ENCODE peak calls at places on chromosome 17, in eight cellular contexts. R is SK-N-SH, J is GM23338, K is HCT116, S is PC-3, L is hepatocyte, G is GM23248, T is neural progenitor cell. M is an unnamed sample.

GRCh38 chr17:78903101-78903779 is at the start of gene CEP295NL:
- DNase-seq in S (no peak), K (no peak), R (peak; percentile 78), T (peak; percentile 90), L (peak; percentile 78), J (peak; percentile 59), G (peak; percentile 78), M (no peak)

GRCh38 chr17:40345161-40346034 is 19.1 kb downstream of the GJD3 start:
- DNase-seq in S (peak; percentile 32), L (peak; percentile 89), G (peak; percentile 71), R (peak; percentile 74), K (no peak), J (peak; percentile 97), T (peak; percentile 90), M (no peak)

GRCh38 chr17:12064395-12064794 is 43.7 kb downstream of the MAP2K4 start:
- DNase-seq in R (no peak), L (no peak), T (no peak), K (no peak), G (no peak), J (no peak), S (no peak), M (no peak)

GRCh38 chr17:74860229-74860998 is 729 bp upstream of the GRIN2C start:
- DNase-seq in J (peak; percentile 52), K (no peak), T (peak; percentile 30), L (no peak), G (no peak), S (no peak), R (peak; percentile 74), M (no peak)

GRCh38 chr17:17535957-17536356 is 39.8 kb upstream of the RASD1 start:
- DNase-seq in K (no peak), R (peak; percentile 62), G (peak; percentile 41), L (no peak), J (no peak), S (no peak), T (no peak), M (no peak)

GRCh38 chr17:80899402-80900268 is 92.0 kb upstream of the CHMP6 start:
- DNase-seq in R (peak; percentile 87), J (peak; percentile 87), G (peak; percentile 58), K (peak; percentile 40), T (peak; percentile 51), S (peak; percentile 60), L (peak; percentile 62), M (peak; percentile 45)

GRCh38 chr17:78664476-78665384 is 87.5 kb upstream of the DNAH17 start:
- DNase-seq in K (no peak), G (peak; percentile 36), R (no peak), S (peak; percentile 17), L (peak; percentile 30), J (no peak), T (no peak), M (no peak)

GRCh38 chr17:48054238-48055185 is 6.4 kb downstream of the NFE2L1 start:
- DNase-seq in T (peak; percentile 99), G (peak; percentile 88), R (peak; percentile 97), S (no peak), J (peak; percentile 99), L (peak; percentile 89), K (no peak), M (no peak)

GRCh38 chr17:45740553-45741330 is 43.4 kb upstream of the CRHR1 start:
- DNase-seq in G (peak; percentile 61), J (peak; percentile 97), R (peak; percentile 88), K (peak; percentile 89), L (peak; percentile 25), T (peak; percentile 93), S (peak; percentile 66), M (peak; percentile 74)

GRCh38 chr17:11538366-11538765 is 59.9 kb upstream of the DNAH9 start:
- DNase-seq in L (no peak), K (no peak), S (no peak), T (no peak), J (no peak), G (no peak), R (no peak), M (no peak)

GRCh38 chr17:64214950-64215349 is 48.1 kb downstream of the TEX2 start:
- DNase-seq in L (no peak), T (no peak), R (no peak), J (no peak), K (no peak), G (peak; percentile 68), S (peak; percentile 38), M (no peak)

GRCh38 chr17:69254187-69254586 is 25.6 kb upstream of the ABCA10 start:
- DNase-seq in J (no peak), K (no peak), T (no peak), R (no peak), S (no peak), L (no peak), G (peak; percentile 10), M (no peak)

DNA sequence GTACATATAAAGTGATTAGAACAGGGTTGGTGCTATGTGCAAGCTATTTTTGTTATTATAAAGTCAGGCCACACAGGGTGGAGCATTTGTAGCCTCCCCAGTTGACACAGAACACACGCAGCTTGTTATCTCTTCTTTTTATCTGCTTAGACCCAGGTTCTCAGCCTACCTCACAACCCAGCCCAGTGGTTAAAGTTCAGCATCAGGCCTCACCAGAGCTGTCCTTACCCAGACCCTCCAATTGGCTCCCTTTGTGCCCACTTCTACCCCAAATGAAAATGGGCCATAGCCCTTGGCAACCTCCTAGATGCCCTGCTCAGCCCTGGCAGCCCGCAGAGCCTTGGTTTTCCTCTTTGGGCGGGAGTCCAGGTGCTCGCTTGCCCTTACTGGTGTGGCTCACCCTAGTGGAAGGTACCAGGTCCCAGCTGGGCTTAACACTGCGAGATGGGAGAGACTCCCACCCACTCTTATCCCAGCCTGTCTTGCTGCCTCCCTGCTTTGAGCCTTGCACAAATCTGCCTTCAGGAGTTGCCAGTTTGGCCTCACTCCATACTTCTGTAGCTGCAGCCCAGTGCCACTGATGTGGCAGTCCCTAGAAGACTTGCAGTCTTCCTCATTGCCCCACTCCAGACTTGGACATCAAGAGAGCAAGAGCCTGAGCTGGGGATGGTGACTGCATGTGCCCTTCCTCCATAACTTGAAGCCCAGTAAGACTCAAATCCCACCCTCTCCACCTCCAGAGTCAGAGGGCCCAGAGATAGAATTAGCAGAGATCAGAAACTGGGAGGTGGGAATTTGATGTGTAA is 1.2 kb upstream of the PIGS start:
- DNase-seq in K (no peak), G (no peak), J (no peak), T (no peak), S (no peak), R (no peak), L (no peak), M (no peak)
- H2AFZ ChIP-seq in K (no peak overlapping the region), G (peak overlapping the region; percentile 94), J (no peak overlapping the region), T (no peak overlapping the region), S (peak overlapping the region; percentile 97), R (peak overlapping the region; percentile 77), L (peak overlapping the region; percentile 80), M (peak overlapping the region; percentile 77)

GRCh38 chr17:46851029-46851741 is at the start of gene WNT9B:
- DNase-seq in K (no peak), J (peak; percentile 85), R (peak; percentile 90), G (peak; percentile 56), T (peak; percentile 83), S (no peak), L (peak; percentile 90), M (no peak)
- TF ChIP-seq EZH2phosphoT487 in K (no peak), J (no peak), R (peak; percentile 19), G (no peak), T (no peak), S (no peak), L (no peak), M (no peak)

GRCh38 chr17:9125722-9126121 is 104.4 kb downstream of the NTN1 start:
- DNase-seq in S (no peak), K (no peak), J (no peak), L (no peak), T (no peak), G (no peak), R (peak; percentile 54), M (no peak)

GRCh38 chr17:9124554-9124935 is 103.2 kb downstream of the NTN1 start:
- DNase-seq in J (no peak), K (no peak), S (no peak), G (no peak), R (no peak), T (no peak), L (no peak), M (no peak)

GRCh38 chr17:9132291-9132690 is 111.0 kb downstream of the NTN1 start:
- DNase-seq in R (no peak), S (no peak), J (no peak), L (no peak), K (no peak), T (no peak), G (no peak), M (no peak)

GRCh38 chr17:9123594-9124553 is 102.6 kb downstream of the NTN1 start:
- DNase-seq in J (no peak), K (no peak), S (no peak), G (peak; percentile 42), T (no peak), R (no peak), L (no peak), M (no peak)

DNA sequence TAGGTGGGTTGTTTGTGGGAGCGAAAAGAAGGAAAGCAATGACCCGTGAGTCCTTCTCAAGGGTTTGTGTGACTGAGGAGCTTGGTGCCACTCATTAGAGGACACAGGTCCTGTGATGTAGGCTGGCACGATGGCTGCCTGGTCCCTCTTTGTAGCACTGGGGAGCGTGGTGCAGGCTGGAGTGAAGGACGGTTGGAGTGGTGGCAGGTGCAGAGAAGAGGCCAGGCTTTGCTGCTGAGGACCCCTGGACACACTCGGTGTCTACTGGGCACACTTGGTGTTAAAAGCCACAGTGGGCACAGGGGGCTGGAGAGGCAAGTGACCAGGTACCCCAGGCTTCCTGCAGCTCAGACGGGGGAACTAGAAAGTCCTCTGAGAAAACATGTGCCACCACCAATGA is 106.0 kb downstream of the NTN1 start:
- DNase-seq in R (no peak), L (no peak), J (no peak), G (no peak), S (no peak), K (no peak), T (no peak), M (no peak)
- H2AFZ ChIP-seq in R (no peak overlapping the region), L (no peak overlapping the region), J (no peak overlapping the region), G (no peak overlapping the region), S (no peak overlapping the region), K (no peak overlapping the region), T (no peak overlapping the region), M (no peak overlapping the region)

GRCh38 chr17:77178050-77178449 is 37.3 kb downstream of the SEC14L1 start:
- DNase-seq in G (no peak), S (no peak), K (no peak), L (no peak), J (no peak), R (no peak), T (no peak), M (no peak)

GRCh38 chr17:77177002-77177401 is 36.2 kb downstream of the SEC14L1 start:
- DNase-seq in K (no peak), G (no peak), S (no peak), T (no peak), R (no peak), L (no peak), J (no peak), M (no peak)

GRCh38 chr17:77180503-77181330 is 39.9 kb downstream of the SEC14L1 start:
- DNase-seq in J (no peak), R (no peak), K (no peak), T (no peak), S (no peak), G (no peak), L (no peak), M (no peak)

GRCh38 chr17:77174928-77175720 is 34.4 kb downstream of the SEC14L1 start:
- DNase-seq in G (no peak), S (no peak), J (no peak), L (no peak), R (no peak), T (peak; percentile 75), K (no peak), M (no peak)

DNA sequence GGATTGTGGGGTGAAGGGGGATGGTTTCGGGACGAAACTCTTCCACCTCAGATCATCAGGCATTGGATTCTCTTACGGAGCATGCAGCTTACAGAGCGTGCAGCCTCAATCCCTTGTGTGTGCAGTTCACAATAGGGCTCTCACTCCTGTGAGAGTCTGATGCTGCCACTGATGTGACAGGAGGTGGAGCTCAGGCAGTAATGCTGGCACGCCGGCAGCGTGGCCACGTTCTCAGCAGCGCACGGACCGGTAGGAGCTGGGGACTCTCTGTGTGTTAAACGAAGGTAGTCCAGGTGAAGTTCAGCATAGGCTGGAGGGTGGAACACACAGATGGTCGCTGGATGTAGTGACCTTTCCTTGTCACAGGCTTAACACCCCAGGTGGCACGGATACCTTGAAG is 37.8 kb downstream of the SEC14L1 start:
- DNase-seq in K (no peak), J (no peak), G (no peak), T (no peak), L (no peak), S (no peak), R (no peak), M (no peak)
- TF ChIP-seq EZH2phosphoT487 in K (no peak), J (no peak), G (no peak), T (no peak), L (no peak), S (no peak), R (no peak), M (no peak)

M was measured in OCI-LY7.